ENCODE peak calls at places on chromosomes 6 and 20, in eight cellular contexts. One of them, this sample, is unnamed.

GRCh38 chr6:125639621-125640020 is 109.8 kb upstream of the HEY2 start:
- DNase-seq in PC-9: no peak
- DNase-seq in fibroblast of lung: no peak
- DNase-seq in A549: no peak
- DNase-seq in neural progenitor cell: no peak
- DNase-seq in cardiac muscle cell: no peak
- DNase-seq in IMR-90: no peak
- DNase-seq in right lobe of liver: no peak
- DNase-seq in this sample: no peak

GRCh38 chr20:16942702-16943101 is 194.5 kb downstream of the OTOR start:
- DNase-seq in IMR-90: peak; percentile 67
- DNase-seq in neural progenitor cell: no peak
- DNase-seq in fibroblast of lung: peak; percentile 5
- DNase-seq in right lobe of liver: no peak
- DNase-seq in PC-9: no peak
- DNase-seq in A549: no peak
- DNase-seq in cardiac muscle cell: no peak
- DNase-seq in this sample: no peak

GRCh38 chr6:579339-579738 is 77.6 kb downstream of the HUS1B start:
- DNase-seq in fibroblast of lung: peak; percentile 55
- DNase-seq in cardiac muscle cell: peak; percentile 21
- DNase-seq in neural progenitor cell: no peak
- DNase-seq in A549: peak; percentile 10
- DNase-seq in right lobe of liver: no peak
- DNase-seq in IMR-90: peak; percentile 45
- DNase-seq in PC-9: no peak
- DNase-seq in this sample: no peak

GRCh38 chr20:373171-373890 is 7.2 kb upstream of the TRIB3 start:
- DNase-seq in PC-9: peak; percentile 60
- DNase-seq in A549: peak; percentile 90
- DNase-seq in cardiac muscle cell: no peak
- DNase-seq in IMR-90: peak; percentile 92
- DNase-seq in neural progenitor cell: no peak
- DNase-seq in right lobe of liver: no peak
- DNase-seq in fibroblast of lung: peak; percentile 90
- DNase-seq in this sample: no peak

GRCh38 chr6:154510144-154510905 is at the start of gene CNKSR3:
- DNase-seq in PC-9: peak; percentile 80
- DNase-seq in cardiac muscle cell: peak; percentile 99
- DNase-seq in A549: peak; percentile 64
- DNase-seq in IMR-90: peak; percentile 95
- DNase-seq in neural progenitor cell: peak; percentile 100
- DNase-seq in fibroblast of lung: peak; percentile 96
- DNase-seq in right lobe of liver: peak; percentile 94
- DNase-seq in this sample: peak; percentile 8

GRCh38 chr6:53433617-53434285 is 85.0 kb upstream of the ELOVL5 start:
- DNase-seq in cardiac muscle cell: no peak
- DNase-seq in right lobe of liver: no peak
- DNase-seq in PC-9: no peak
- DNase-seq in neural progenitor cell: no peak
- DNase-seq in IMR-90: no peak
- DNase-seq in fibroblast of lung: no peak
- DNase-seq in A549: no peak
- DNase-seq in this sample: no peak

GRCh38 chr6:48744948-48745347 is 634.0 kb upstream of the PTCHD4 start:
- DNase-seq in fibroblast of lung: peak; percentile 61
- DNase-seq in PC-9: no peak
- DNase-seq in neural progenitor cell: no peak
- DNase-seq in IMR-90: peak; percentile 61
- DNase-seq in right lobe of liver: no peak
- DNase-seq in A549: no peak
- DNase-seq in cardiac muscle cell: no peak
- DNase-seq in this sample: no peak

GRCh38 chr6:166872431-166873139 is 83.8 kb downstream of the RNASET2 start:
- DNase-seq in A549: no peak
- DNase-seq in fibroblast of lung: no peak
- DNase-seq in neural progenitor cell: no peak
- DNase-seq in IMR-90: no peak
- DNase-seq in right lobe of liver: no peak
- DNase-seq in PC-9: no peak
- DNase-seq in cardiac muscle cell: no peak
- DNase-seq in this sample: no peak

GRCh38 chr20:6663751-6664388 is 103.6 kb upstream of the BMP2 start:
- DNase-seq in cardiac muscle cell: no peak
- DNase-seq in A549: no peak
- DNase-seq in right lobe of liver: no peak
- DNase-seq in neural progenitor cell: no peak
- DNase-seq in IMR-90: no peak
- DNase-seq in PC-9: no peak
- DNase-seq in fibroblast of lung: no peak
- DNase-seq in this sample: no peak

GRCh38 chr20:44637042-44637441 is 14.5 kb downstream of the ADA start:
- DNase-seq in IMR-90: no peak
- DNase-seq in fibroblast of lung: no peak
- DNase-seq in right lobe of liver: no peak
- DNase-seq in neural progenitor cell: no peak
- DNase-seq in A549: no peak
- DNase-seq in PC-9: no peak
- DNase-seq in cardiac muscle cell: no peak
- DNase-seq in this sample: no peak

GRCh38 chr6:107787589-107787960 is 36.5 kb downstream of the SCML4 start:
- DNase-seq in right lobe of liver: no peak
- DNase-seq in neural progenitor cell: no peak
- DNase-seq in IMR-90: no peak
- DNase-seq in A549: no peak
- DNase-seq in fibroblast of lung: no peak
- DNase-seq in cardiac muscle cell: no peak
- DNase-seq in PC-9: no peak
- DNase-seq in this sample: no peak

GRCh38 chr6:1786455-1787108 is 176.9 kb downstream of the FOXC1 start:
- DNase-seq in cardiac muscle cell: no peak
- DNase-seq in A549: no peak
- DNase-seq in neural progenitor cell: no peak
- DNase-seq in IMR-90: no peak
- DNase-seq in right lobe of liver: no peak
- DNase-seq in fibroblast of lung: no peak
- DNase-seq in PC-9: no peak
- DNase-seq in this sample: no peak

GRCh38 chr6:140980265-140980887 is 1152.3 kb upstream of the GJE1 start:
- DNase-seq in IMR-90: peak; percentile 15
- DNase-seq in right lobe of liver: no peak
- DNase-seq in neural progenitor cell: no peak
- DNase-seq in fibroblast of lung: no peak
- DNase-seq in PC-9: no peak
- DNase-seq in A549: no peak
- DNase-seq in cardiac muscle cell: no peak
- DNase-seq in this sample: no peak

GRCh38 chr6:113763883-113764282 is 93.3 kb upstream of the MARCKS start:
- DNase-seq in A549: peak; percentile 10
- DNase-seq in right lobe of liver: no peak
- DNase-seq in IMR-90: peak; percentile 78
- DNase-seq in fibroblast of lung: peak; percentile 53
- DNase-seq in PC-9: peak; percentile 43
- DNase-seq in cardiac muscle cell: no peak
- DNase-seq in neural progenitor cell: no peak
- DNase-seq in this sample: no peak

GRCh38 chr20:46399401-46399800 is 7.0 kb downstream of the ELMO2 start:
- DNase-seq in PC-9: no peak
- DNase-seq in fibroblast of lung: no peak
- DNase-seq in neural progenitor cell: no peak
- DNase-seq in A549: no peak
- DNase-seq in IMR-90: no peak
- DNase-seq in cardiac muscle cell: no peak
- DNase-seq in right lobe of liver: no peak
- DNase-seq in this sample: no peak

GRCh38 chr6:83511901-83512681 is at the start of gene PRSS35:
- DNase-seq in fibroblast of lung: peak; percentile 60
- DNase-seq in PC-9: peak; percentile 59
- DNase-seq in neural progenitor cell: peak; percentile 92
- DNase-seq in IMR-90: peak; percentile 48
- DNase-seq in A549: peak; percentile 40
- DNase-seq in cardiac muscle cell: peak; percentile 87
- DNase-seq in right lobe of liver: peak; percentile 62
- DNase-seq in this sample: no peak
- TF ChIP-seq CTCF in fibroblast of lung: peak; percentile 84
- TF ChIP-seq CTCF in PC-9: peak; percentile 66
- TF ChIP-seq CTCF in neural progenitor cell: peak; percentile 84
- TF ChIP-seq CTCF in IMR-90: peak; percentile 69
- TF ChIP-seq CTCF in A549: peak; percentile 76
- TF ChIP-seq CTCF in cardiac muscle cell: peak; percentile 91
- TF ChIP-seq CTCF in right lobe of liver: peak; percentile 67
- TF ChIP-seq CTCF in this sample: no peak

GRCh38 chr6:149964243-149965190 is 774 bp downstream of the ULBP1 start:
- DNase-seq in right lobe of liver: no peak
- DNase-seq in cardiac muscle cell: peak; percentile 15
- DNase-seq in fibroblast of lung: peak; percentile 30
- DNase-seq in A549: no peak
- DNase-seq in PC-9: no peak
- DNase-seq in IMR-90: peak; percentile 16
- DNase-seq in neural progenitor cell: peak; percentile 46
- DNase-seq in this sample: no peak

GRCh38 chr6:149965191-149966020 is 1.7 kb downstream of the ULBP1 start:
- DNase-seq in fibroblast of lung: peak; percentile 20
- DNase-seq in PC-9: no peak
- DNase-seq in right lobe of liver: no peak
- DNase-seq in neural progenitor cell: peak; percentile 69
- DNase-seq in A549: no peak
- DNase-seq in cardiac muscle cell: peak; percentile 27
- DNase-seq in IMR-90: no peak
- DNase-seq in this sample: peak; percentile 48

GRCh38 chr6:149963212-149963461 is 606 bp upstream of the ULBP1 start:
- DNase-seq in PC-9: peak; percentile 33
- DNase-seq in fibroblast of lung: peak; percentile 59
- DNase-seq in cardiac muscle cell: no peak
- DNase-seq in IMR-90: peak; percentile 40
- DNase-seq in A549: peak; percentile 43
- DNase-seq in neural progenitor cell: no peak
- DNase-seq in right lobe of liver: no peak
- DNase-seq in this sample: no peak

GRCh38 chr6:149962461-149963211 is 1.1 kb upstream of the ULBP1 start:
- DNase-seq in IMR-90: no peak
- DNase-seq in neural progenitor cell: no peak
- DNase-seq in A549: no peak
- DNase-seq in cardiac muscle cell: no peak
- DNase-seq in fibroblast of lung: no peak
- DNase-seq in right lobe of liver: no peak
- DNase-seq in PC-9: no peak
- DNase-seq in this sample: no peak

DNA sequence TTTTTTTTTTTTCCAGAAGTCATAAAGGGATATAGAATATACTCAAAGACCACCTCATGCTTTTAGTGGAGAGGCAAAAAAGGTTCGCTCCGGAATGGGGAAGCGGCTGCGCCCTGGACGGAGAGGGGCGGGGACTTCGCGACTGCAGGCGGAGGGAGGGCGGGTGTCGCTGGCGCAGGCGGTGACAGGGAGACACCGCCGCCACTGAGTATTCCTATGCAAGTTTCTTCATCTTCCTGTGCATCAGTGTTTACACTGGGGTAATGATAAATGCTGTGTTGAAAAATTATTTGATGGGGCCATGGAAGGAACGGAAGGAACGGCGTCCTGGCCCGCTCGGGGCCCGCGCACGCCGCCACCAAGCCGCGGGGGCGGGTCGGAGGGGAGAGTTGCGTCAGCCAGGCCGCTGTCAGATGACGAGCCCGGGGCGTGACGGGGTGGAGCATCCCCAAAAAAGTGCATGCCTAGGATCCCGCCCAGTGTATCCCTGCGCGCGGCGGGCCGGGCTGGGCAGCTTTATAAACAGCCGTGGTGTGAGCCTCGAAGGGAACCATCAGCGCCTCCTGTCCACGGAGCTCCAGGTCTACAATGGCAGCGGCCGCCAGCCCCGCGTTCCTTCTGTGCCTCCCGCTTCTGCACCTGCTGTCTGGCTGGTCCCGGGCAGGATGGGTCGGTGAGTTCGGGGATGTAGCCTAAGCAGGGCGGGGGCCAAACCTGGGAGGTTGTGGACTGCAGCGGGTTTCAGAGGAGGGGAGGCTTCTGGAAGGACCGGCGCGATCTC is at the start of gene ULBP1:
- DNase-seq in cardiac muscle cell: peak; percentile 51
- DNase-seq in neural progenitor cell: peak; percentile 91
- DNase-seq in right lobe of liver: peak; percentile 86
- DNase-seq in A549: peak; percentile 73
- DNase-seq in fibroblast of lung: peak; percentile 89
- DNase-seq in PC-9: peak; percentile 75
- DNase-seq in IMR-90: peak; percentile 83
- DNase-seq in this sample: no peak
- H3K27ac ChIP-seq in cardiac muscle cell: no peak within 1 kb of the TSS
- H3K27ac ChIP-seq in neural progenitor cell: no peak within 1 kb of the TSS
- H3K27ac ChIP-seq in right lobe of liver: no peak within 1 kb of the TSS
- H3K27ac ChIP-seq in A549: peak within 1 kb of the TSS; percentile 78
- H3K27ac ChIP-seq in fibroblast of lung: no peak within 1 kb of the TSS
- H3K27ac ChIP-seq in PC-9: peak within 1 kb of the TSS; percentile 80
- H3K27ac ChIP-seq in IMR-90: peak within 1 kb of the TSS; percentile 6
- H3K27ac ChIP-seq in this sample: no peak within 1 kb of the TSS

GRCh38 chr6:169409742-169410312 is 156.2 kb upstream of the THBS2 start:
- DNase-seq in A549: no peak
- DNase-seq in neural progenitor cell: no peak
- DNase-seq in IMR-90: no peak
- DNase-seq in PC-9: no peak
- DNase-seq in right lobe of liver: no peak
- DNase-seq in fibroblast of lung: no peak
- DNase-seq in cardiac muscle cell: no peak
- DNase-seq in this sample: no peak

GRCh38 chr6:169407338-169407737 is 153.7 kb upstream of the THBS2 start:
- DNase-seq in A549: no peak
- DNase-seq in cardiac muscle cell: no peak
- DNase-seq in PC-9: no peak
- DNase-seq in fibroblast of lung: no peak
- DNase-seq in right lobe of liver: no peak
- DNase-seq in IMR-90: no peak
- DNase-seq in neural progenitor cell: no peak
- DNase-seq in this sample: no peak

GRCh38 chr6:169404828-169405227 is 151.2 kb upstream of the THBS2 start:
- DNase-seq in A549: no peak
- DNase-seq in neural progenitor cell: no peak
- DNase-seq in fibroblast of lung: no peak
- DNase-seq in cardiac muscle cell: no peak
- DNase-seq in right lobe of liver: no peak
- DNase-seq in PC-9: no peak
- DNase-seq in IMR-90: no peak
- DNase-seq in this sample: no peak

GRCh38 chr6:169406794-169407193 is 153.1 kb upstream of the THBS2 start:
- DNase-seq in right lobe of liver: no peak
- DNase-seq in PC-9: no peak
- DNase-seq in IMR-90: no peak
- DNase-seq in fibroblast of lung: no peak
- DNase-seq in cardiac muscle cell: no peak
- DNase-seq in neural progenitor cell: no peak
- DNase-seq in A549: no peak
- DNase-seq in this sample: no peak

GRCh38 chr6:169406034-169406433 is 152.4 kb upstream of the THBS2 start:
- DNase-seq in fibroblast of lung: no peak
- DNase-seq in cardiac muscle cell: no peak
- DNase-seq in right lobe of liver: no peak
- DNase-seq in IMR-90: no peak
- DNase-seq in PC-9: no peak
- DNase-seq in A549: no peak
- DNase-seq in neural progenitor cell: no peak
- DNase-seq in this sample: no peak
- H3K9me3 ChIP-seq in fibroblast of lung: no peaks in the 10 kb centered on the region
- H3K9me3 ChIP-seq in cardiac muscle cell: no peaks in the 10 kb centered on the region
- H3K9me3 ChIP-seq in right lobe of liver: no peaks in the 10 kb centered on the region
- H3K9me3 ChIP-seq in IMR-90: peaks cover 5% of the 10 kb centered on the region
- H3K9me3 ChIP-seq in PC-9: no peaks in the 10 kb centered on the region
- H3K9me3 ChIP-seq in A549: no peaks in the 10 kb centered on the region
- H3K9me3 ChIP-seq in neural progenitor cell: no peaks in the 10 kb centered on the region
- H3K9me3 ChIP-seq in this sample: no peaks in the 10 kb centered on the region

GRCh38 chr20:41178495-41178894 is 41.2 kb downstream of the PLCG1 start:
- DNase-seq in fibroblast of lung: no peak
- DNase-seq in IMR-90: no peak
- DNase-seq in PC-9: no peak
- DNase-seq in right lobe of liver: no peak
- DNase-seq in neural progenitor cell: no peak
- DNase-seq in A549: no peak
- DNase-seq in cardiac muscle cell: no peak
- DNase-seq in this sample: no peak
- TF ChIP-seq CTCF in fibroblast of lung: no peak
- TF ChIP-seq CTCF in IMR-90: no peak
- TF ChIP-seq CTCF in PC-9: no peak
- TF ChIP-seq CTCF in right lobe of liver: no peak
- TF ChIP-seq CTCF in neural progenitor cell: no peak
- TF ChIP-seq CTCF in A549: no peak
- TF ChIP-seq CTCF in cardiac muscle cell: no peak
- TF ChIP-seq CTCF in this sample: no peak

This sample was measured in CD4-positive, alpha-beta T cell.